ENCODE peak calls at places on chromosome 15, in seven cellular contexts. One of them, this sample, is unnamed.

GRCh38 chr15:48103647-48104046 is 17.1 kb upstream of the SLC24A5 start:
- DNase-seq in HL-60: no peak
- DNase-seq in Calu3: no peak
- DNase-seq in colonic mucosa: no peak
- DNase-seq in A549: no peak
- DNase-seq in neural crest cell: no peak
- DNase-seq in PC-9: no peak
- DNase-seq in this sample: no peak

GRCh38 chr15:35723852-35724251 is 177.9 kb upstream of the DPH6 start:
- DNase-seq in HL-60: no peak
- DNase-seq in Calu3: no peak
- DNase-seq in colonic mucosa: no peak
- DNase-seq in A549: no peak
- DNase-seq in neural crest cell: no peak
- DNase-seq in PC-9: no peak
- DNase-seq in this sample: no peak

GRCh38 chr15:68997930-68998777 is 16.3 kb upstream of the NOX5 start:
- DNase-seq in HL-60: no peak
- DNase-seq in Calu3: no peak
- DNase-seq in colonic mucosa: no peak
- DNase-seq in A549: no peak
- DNase-seq in neural crest cell: no peak
- DNase-seq in PC-9: no peak
- DNase-seq in this sample: no peak

GRCh38 chr15:55434989-55435825 is 26.9 kb downstream of the PIERCE2 start:
- DNase-seq in HL-60: peak
- DNase-seq in Calu3: peak
- DNase-seq in colonic mucosa: peak
- DNase-seq in A549: peak
- DNase-seq in neural crest cell: no peak
- DNase-seq in PC-9: peak
- DNase-seq in this sample: no peak

GRCh38 chr15:85804481-85805165 is 9.9 kb upstream of the KLHL25 start:
- DNase-seq in HL-60: no peak
- DNase-seq in Calu3: no peak
- DNase-seq in colonic mucosa: no peak
- DNase-seq in A549: no peak
- DNase-seq in neural crest cell: no peak
- DNase-seq in PC-9: no peak
- DNase-seq in this sample: no peak

GRCh38 chr15:69160976-69161877 is 792 bp downstream of the GLCE start:
- DNase-seq in HL-60: no peak
- DNase-seq in Calu3: peak
- DNase-seq in colonic mucosa: peak
- DNase-seq in A549: peak
- DNase-seq in neural crest cell: peak
- DNase-seq in PC-9: no peak
- DNase-seq in this sample: peak

GRCh38 chr15:26038693-26039092 is 175.6 kb upstream of the ATP10A start:
- DNase-seq in HL-60: no peak
- DNase-seq in Calu3: no peak
- DNase-seq in colonic mucosa: no peak
- DNase-seq in A549: no peak
- DNase-seq in neural crest cell: no peak
- DNase-seq in PC-9: no peak
- DNase-seq in this sample: no peak

GRCh38 chr15:41849861-41850260 is 11.2 kb downstream of the PLA2G4B start:
- DNase-seq in HL-60: no peak
- DNase-seq in Calu3: no peak
- DNase-seq in colonic mucosa: no peak
- DNase-seq in A549: no peak
- DNase-seq in neural crest cell: no peak
- DNase-seq in PC-9: no peak
- DNase-seq in this sample: no peak

GRCh38 chr15:34012461-34013028 is 26.5 kb downstream of the AVEN start:
- DNase-seq in HL-60: no peak
- DNase-seq in Calu3: no peak
- DNase-seq in colonic mucosa: no peak
- DNase-seq in A549: no peak
- DNase-seq in neural crest cell: no peak
- DNase-seq in PC-9: no peak
- DNase-seq in this sample: no peak

GRCh38 chr15:78968539-78969271 is 23.9 kb upstream of the CTSH start:
- DNase-seq in HL-60: no peak
- DNase-seq in Calu3: peak
- DNase-seq in colonic mucosa: no peak
- DNase-seq in A549: no peak
- DNase-seq in neural crest cell: no peak
- DNase-seq in PC-9: peak
- DNase-seq in this sample: no peak

DNA sequence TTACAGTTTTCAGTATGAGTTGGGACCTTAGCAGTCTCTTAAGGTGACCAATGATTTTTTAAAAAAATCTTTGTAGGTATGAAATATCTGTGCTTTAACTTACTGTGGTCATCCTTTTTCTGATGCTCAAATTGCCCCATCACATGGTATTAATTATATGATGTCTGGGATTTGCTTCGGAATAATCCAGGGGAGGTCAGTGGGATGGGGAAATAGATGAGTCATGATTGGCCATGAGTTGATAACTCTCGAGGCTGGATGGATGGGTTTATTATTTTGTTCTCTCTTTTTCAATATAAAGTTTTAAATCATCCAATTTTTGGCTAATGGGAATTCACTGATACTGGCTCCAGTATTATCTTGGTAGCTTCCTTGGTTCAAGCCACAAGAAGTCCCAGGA is 370.3 kb upstream of the TPM1 start:
- DNase-seq in HL-60: no peak
- DNase-seq in Calu3: no peak
- DNase-seq in colonic mucosa: no peak
- DNase-seq in A549: no peak
- DNase-seq in neural crest cell: no peak
- DNase-seq in PC-9: no peak
- DNase-seq in this sample: no peak
- TF ChIP-seq CTCF in HL-60: no peak
- TF ChIP-seq CTCF in Calu3: no peak
- TF ChIP-seq CTCF in colonic mucosa: no peak
- TF ChIP-seq CTCF in A549: no peak
- TF ChIP-seq CTCF in neural crest cell: no peak
- TF ChIP-seq CTCF in PC-9: no peak
- TF ChIP-seq CTCF in this sample: no peak

DNA sequence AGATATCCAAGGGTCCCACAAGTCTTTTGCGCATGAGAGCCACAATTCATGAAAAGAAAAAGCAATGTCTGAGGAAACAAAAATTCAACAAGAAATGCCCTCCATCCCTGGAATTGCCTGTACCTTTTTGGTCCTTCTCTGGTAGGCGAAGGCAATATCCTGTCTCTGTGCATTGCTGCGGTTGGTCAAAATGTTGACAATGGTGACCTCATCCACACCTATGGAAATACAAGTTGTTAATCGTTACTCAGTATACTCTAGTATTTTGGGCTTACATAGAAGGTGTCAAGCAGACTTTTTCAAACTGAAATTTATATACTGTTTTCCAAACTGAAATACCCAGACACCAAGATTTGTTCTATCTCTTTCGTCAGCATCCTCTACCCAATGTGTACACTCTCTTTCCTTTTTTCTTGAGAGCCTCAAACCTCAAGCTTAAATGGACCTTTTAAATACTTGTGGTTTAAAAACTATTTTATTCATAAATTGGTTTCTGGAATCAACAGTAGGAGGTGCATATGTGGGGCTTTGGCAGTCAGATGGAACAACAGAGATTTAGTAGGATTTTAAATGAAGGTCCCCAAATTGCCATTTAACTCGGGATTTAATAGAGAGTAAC is 33.4 kb downstream of the ANXA2 start:
- DNase-seq in HL-60: no peak
- DNase-seq in Calu3: no peak
- DNase-seq in colonic mucosa: no peak
- DNase-seq in A549: peak
- DNase-seq in neural crest cell: no peak
- DNase-seq in PC-9: no peak
- DNase-seq in this sample: no peak
- TF ChIP-seq CTCF in HL-60: no peak
- TF ChIP-seq CTCF in Calu3: no peak
- TF ChIP-seq CTCF in colonic mucosa: no peak
- TF ChIP-seq CTCF in A549: no peak
- TF ChIP-seq CTCF in neural crest cell: no peak
- TF ChIP-seq CTCF in PC-9: no peak
- TF ChIP-seq CTCF in this sample: no peak

GRCh38 chr15:57619746-57620145 is 28.0 kb downstream of the MYZAP start:
- DNase-seq in HL-60: no peak
- DNase-seq in Calu3: no peak
- DNase-seq in colonic mucosa: peak
- DNase-seq in A549: peak
- DNase-seq in neural crest cell: no peak
- DNase-seq in PC-9: no peak
- DNase-seq in this sample: no peak
- TF ChIP-seq CTCF in HL-60: no peak
- TF ChIP-seq CTCF in Calu3: no peak
- TF ChIP-seq CTCF in colonic mucosa: no peak
- TF ChIP-seq CTCF in A549: no peak
- TF ChIP-seq CTCF in neural crest cell: no peak
- TF ChIP-seq CTCF in PC-9: no peak
- TF ChIP-seq CTCF in this sample: no peak

DNA sequence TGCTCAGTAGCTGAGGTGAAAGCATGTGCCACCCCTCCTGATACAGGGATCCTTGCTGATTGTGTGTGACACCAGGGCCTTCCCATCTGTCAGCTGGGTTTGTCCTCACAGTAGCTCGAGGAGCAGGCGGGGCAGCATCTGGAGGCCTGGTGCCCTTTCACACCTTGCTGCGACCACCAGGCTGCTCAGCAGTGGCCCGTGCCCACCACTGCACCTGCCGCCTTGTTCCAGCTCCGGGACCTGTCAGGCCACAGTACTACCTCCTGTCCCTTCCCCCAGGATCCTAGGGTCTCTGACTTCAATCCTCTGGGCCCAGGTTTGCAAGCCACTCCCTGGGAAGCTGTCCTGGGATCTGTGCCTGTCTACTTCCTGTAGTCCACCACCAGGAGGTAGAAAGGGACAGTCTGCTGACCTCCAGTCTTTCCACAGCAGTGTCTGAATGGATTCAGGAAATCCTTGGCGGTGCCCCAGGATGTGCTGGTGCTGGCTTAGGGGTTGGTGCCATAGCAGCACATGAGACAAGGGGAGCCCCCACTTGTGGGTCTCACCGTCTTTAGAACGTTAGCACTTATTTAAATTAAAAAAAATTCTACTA is 27.5 kb downstream of the APBA2 start:
- DNase-seq in HL-60: no peak
- DNase-seq in Calu3: no peak
- DNase-seq in colonic mucosa: no peak
- DNase-seq in A549: peak
- DNase-seq in neural crest cell: no peak
- DNase-seq in PC-9: no peak
- DNase-seq in this sample: no peak
- TF ChIP-seq CTCF in HL-60: no peak
- TF ChIP-seq CTCF in Calu3: no peak
- TF ChIP-seq CTCF in colonic mucosa: no peak
- TF ChIP-seq CTCF in A549: no peak
- TF ChIP-seq CTCF in neural crest cell: no peak
- TF ChIP-seq CTCF in PC-9: no peak
- TF ChIP-seq CTCF in this sample: no peak

DNA sequence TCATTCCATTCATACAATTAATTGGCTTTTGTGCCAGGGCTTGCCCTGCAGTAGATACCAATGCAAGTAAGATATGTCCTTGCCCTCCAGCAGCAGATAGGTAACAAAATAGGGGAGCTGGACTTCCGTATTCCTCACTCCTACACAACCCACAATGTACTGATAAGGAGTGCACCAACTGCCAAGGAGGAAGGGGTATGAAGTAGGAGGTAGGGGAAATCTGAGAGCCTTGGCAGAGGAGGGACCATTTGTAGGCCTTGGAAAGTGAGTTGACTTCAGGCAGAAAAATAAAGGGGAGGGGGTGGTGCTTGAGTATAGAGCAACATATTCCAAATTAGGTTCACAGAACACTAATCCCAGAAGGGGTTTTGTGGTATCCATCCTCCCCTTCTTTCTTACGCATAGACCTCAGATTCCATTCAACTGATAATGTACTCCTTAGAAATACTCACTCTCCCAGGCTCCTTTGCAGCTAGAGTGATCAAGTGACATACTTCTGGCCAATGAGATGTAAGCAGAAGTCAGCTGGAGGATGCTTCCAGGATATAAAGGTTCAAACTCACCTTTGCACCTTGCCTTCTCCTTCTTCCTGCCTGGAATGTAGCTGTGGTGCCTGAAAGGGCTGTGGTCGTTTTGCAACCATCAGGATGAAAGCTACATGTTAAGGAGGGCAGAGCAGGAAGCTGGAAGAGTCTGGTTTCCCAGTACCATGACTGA is 127.1 kb upstream of the SMAD3 start:
- DNase-seq in HL-60: peak
- DNase-seq in Calu3: no peak
- DNase-seq in colonic mucosa: no peak
- DNase-seq in A549: no peak
- DNase-seq in neural crest cell: no peak
- DNase-seq in PC-9: no peak
- DNase-seq in this sample: no peak
- TF ChIP-seq CTCF in HL-60: no peak
- TF ChIP-seq CTCF in Calu3: no peak
- TF ChIP-seq CTCF in colonic mucosa: no peak
- TF ChIP-seq CTCF in A549: no peak
- TF ChIP-seq CTCF in neural crest cell: no peak
- TF ChIP-seq CTCF in PC-9: no peak
- TF ChIP-seq CTCF in this sample: no peak

GRCh38 chr15:31571676-31572075 is 245.0 kb downstream of the KLF13 start:
- DNase-seq in HL-60: no peak
- DNase-seq in Calu3: no peak
- DNase-seq in colonic mucosa: no peak
- DNase-seq in A549: peak
- DNase-seq in neural crest cell: no peak
- DNase-seq in PC-9: no peak
- DNase-seq in this sample: no peak
- TF ChIP-seq CTCF in HL-60: no peak
- TF ChIP-seq CTCF in Calu3: no peak
- TF ChIP-seq CTCF in colonic mucosa: no peak
- TF ChIP-seq CTCF in A549: peak
- TF ChIP-seq CTCF in neural crest cell: no peak
- TF ChIP-seq CTCF in PC-9: no peak
- TF ChIP-seq CTCF in this sample: no peak

This sample was measured in mesothelial cell of epicardium.